ENCODE peak calls at places on chromosomes 11 and 22, in five cellular contexts. Y, C, K, J and S are unnamed samples.

GRCh38 chr22:29216873-29217666 is 11.4 kb downstream of the EMID1 start:
- DNase-seq in C (no peak), Y (no peak), K (no peak), J (no peak), S (peak; percentile 47)

GRCh38 chr11:2540521-2541320 is 95.9 kb downstream of the KCNQ1 start:
- DNase-seq in J (no peak), C (no peak), Y (no peak), K (peak; percentile 73), S (no peak)

GRCh38 chr11:36186340-36186739 is 102.9 kb downstream of the COMMD9 start:
- DNase-seq in Y (peak; percentile 42), J (no peak), K (no peak), C (no peak), S (no peak)

GRCh38 chr11:71572811-71573210 is 7.4 kb downstream of the KRTAP5-10 start:
- DNase-seq in J (no peak), Y (no peak), K (no peak), C (no peak), S (no peak)

GRCh38 chr11:62830904-62831519 is 839 bp downstream of the STX5 start:
- DNase-seq in Y (no peak), C (no peak), J (peak; percentile 74), K (no peak), S (no peak)

GRCh38 chr11:122097419-122098001 is 18.5 kb downstream of the BLID start:
- DNase-seq in C (no peak), K (no peak), J (peak; percentile 26), Y (peak; percentile 10), S (no peak)

GRCh38 chr11:70883323-70883940 is 368.9 kb downstream of the SHANK2 start:
- DNase-seq in Y (no peak), C (no peak), J (no peak), K (no peak), S (no peak)

GRCh38 chr11:119023741-119024140 is 5.2 kb downstream of the TRAPPC4 start:
- DNase-seq in J (no peak), Y (no peak), C (no peak), K (no peak), S (no peak)

GRCh38 chr11:96794152-96794551 is 404.3 kb downstream of the JRKL start:
- DNase-seq in Y (no peak), J (peak; percentile 56), C (no peak), K (no peak), S (no peak)

GRCh38 chr11:3109434-3109833 is 52.2 kb upstream of the CARS1 start:
- DNase-seq in K (peak; percentile 34), J (no peak), C (no peak), Y (no peak), S (no peak)

GRCh38 chr11:1927151-1928037 is 7.9 kb downstream of the TNNT3 start:
- DNase-seq in K (peak; percentile 73), C (no peak), Y (no peak), J (no peak), S (no peak)

GRCh38 chr11:106152824-106153223 is 75.4 kb downstream of the AASDHPPT start:
- DNase-seq in Y (no peak), C (no peak), K (no peak), J (no peak), S (no peak)

GRCh38 chr11:50075856-50076255 is 43.2 kb downstream of the OR4C45 start:
- DNase-seq in Y (no peak), K (no peak), J (no peak), C (no peak), S (peak; percentile 90)

GRCh38 chr11:44351006-44351660 is 41.2 kb upstream of the ALX4 start:
- DNase-seq in K (no peak), C (no peak), Y (no peak), J (no peak), S (peak; percentile 5)

GRCh38 chr11:47846998-47847397 is 1.2 kb downstream of the NUP160 start:
- DNase-seq in C (no peak), Y (no peak), J (no peak), K (no peak), S (no peak)

GRCh38 chr11:132942611-132943324 is 589.5 kb downstream of the OPCML start:
- DNase-seq in Y (no peak), J (peak; percentile 59), C (no peak), K (no peak), S (no peak)

GRCh38 chr11:134471341-134472187 is 59.5 kb upstream of the B3GAT1 start:
- DNase-seq in K (no peak), J (no peak), C (no peak), Y (no peak), S (no peak)

GRCh38 chr22:28742562-28742962 is 723 bp downstream of the HSCB start:
- DNase-seq in K (no peak), C (no peak), Y (no peak), J (no peak), S (no peak)

GRCh38 chr11:121032546-121032945 is 8.6 kb downstream of the TBCEL start:
- DNase-seq in K (no peak), Y (no peak), J (no peak), C (no peak), S (no peak)

GRCh38 chr22:45912910-45913309 is 64.1 kb downstream of the WNT7B start:
- DNase-seq in J (no peak), Y (no peak), K (no peak), C (no peak), S (no peak)

GRCh38 chr22:42434283-42434682 is 2.1 kb upstream of the NFAM1 start:
- DNase-seq in Y (no peak), C (no peak), J (no peak), K (no peak), S (no peak)

GRCh38 chr22:23970816-23971482 is 3.3 kb downstream of the DDT start:
- DNase-seq in K (no peak), Y (no peak), J (no peak), C (no peak), S (no peak)

GRCh38 chr22:23969071-23969470 is 2.4 kb downstream of the DDTL start:
- DNase-seq in C (no peak), K (no peak), J (no peak), Y (no peak), S (no peak)

GRCh38 chr22:23970201-23970641 is 3.5 kb downstream of the DDTL start:
- DNase-seq in Y (no peak), C (no peak), K (no peak), J (no peak), S (peak; percentile 34)
- TF ChIP-seq POLR2AphosphoS5 in Y (no peak), C (no peak), K (no peak), J (no peak), S (no peak)

GRCh38 chr11:34439521-34440258 is 956 bp downstream of the CAT start:
- DNase-seq in J (no peak), C (no peak), Y (no peak), K (no peak), S (no peak)

GRCh38 chr11:34441814-34442213 is 3.1 kb downstream of the CAT start:
- DNase-seq in C (no peak), Y (no peak), J (no peak), K (no peak), S (no peak)

GRCh38 chr11:34446389-34446788 is 7.7 kb downstream of the CAT start:
- DNase-seq in Y (no peak), J (no peak), C (no peak), K (no peak), S (no peak)

GRCh38 chr11:34447044-34447443 is 8.3 kb downstream of the CAT start:
- DNase-seq in K (no peak), Y (no peak), J (no peak), C (no peak), S (no peak)

DNA sequence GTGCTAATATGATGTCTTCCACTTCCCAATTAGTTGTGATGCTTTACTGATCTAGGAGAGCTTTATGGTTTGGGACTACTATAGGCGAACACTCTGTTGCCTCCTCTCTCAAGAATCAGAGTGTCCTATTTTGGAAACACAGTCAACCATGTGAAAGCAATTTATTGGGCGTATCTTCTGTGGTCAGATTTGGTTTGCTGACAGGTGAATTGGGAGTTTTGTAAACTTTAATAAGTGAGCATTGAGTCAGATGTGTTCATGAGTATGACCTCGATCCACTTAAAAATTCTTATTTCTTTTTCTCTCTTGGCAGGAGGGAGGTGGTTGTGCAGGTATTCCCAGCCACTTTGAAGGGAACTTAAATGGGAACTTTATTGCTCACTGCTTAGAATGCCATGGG is 4.4 kb downstream of the CAT start:
- DNase-seq in J (no peak), C (no peak), Y (no peak), K (no peak), S (no peak)
- TF ChIP-seq POLR2AphosphoS5 in J (no peak), C (no peak), Y (no peak), K (no peak), S (no peak)

DNA sequence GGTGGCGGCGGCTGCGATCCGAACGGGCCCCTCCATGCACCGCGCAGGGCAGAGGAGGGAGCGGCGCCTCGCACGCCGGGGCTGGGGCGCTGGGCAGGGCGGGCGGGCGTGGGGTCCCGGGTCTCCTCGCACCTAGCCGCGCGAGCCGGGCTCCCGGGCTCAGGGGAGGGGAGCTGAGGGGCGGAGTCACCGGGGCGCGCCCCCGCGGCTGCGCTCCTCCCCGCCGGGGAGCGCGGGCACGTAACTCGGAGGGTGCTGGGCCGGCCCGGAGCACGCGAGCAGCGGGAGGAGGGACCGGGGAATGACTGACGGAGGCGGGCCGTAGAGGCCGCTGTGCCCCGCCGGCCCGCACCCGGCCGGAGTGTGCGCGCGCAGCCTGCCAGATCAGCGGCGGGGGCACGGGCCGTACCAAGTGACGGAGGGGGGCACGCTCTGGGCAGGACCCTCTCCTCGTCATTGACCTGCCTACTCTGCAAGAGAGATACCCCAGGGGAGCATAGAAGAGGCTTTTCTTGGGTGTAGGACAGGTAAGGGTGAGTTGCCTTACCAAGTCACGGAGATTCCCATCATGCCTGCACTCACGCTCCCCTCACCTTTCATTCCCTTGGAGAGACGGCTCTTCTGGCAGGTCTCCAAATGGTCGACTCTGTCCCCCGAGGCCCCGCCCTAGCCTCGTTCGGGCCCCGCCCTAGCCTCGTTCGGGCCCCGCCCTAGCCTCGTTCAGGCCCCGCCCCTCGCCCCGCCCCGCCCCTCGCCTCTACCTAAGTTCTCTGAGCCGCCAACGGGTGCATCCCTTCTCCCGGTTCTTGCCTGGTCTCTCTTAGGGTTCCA is at the start of gene CDON:
- DNase-seq in C (peak; percentile 95), Y (peak; percentile 92), K (peak; percentile 90), J (peak; percentile 97), S (peak; percentile 87)
- TF ChIP-seq POLR2AphosphoS5 in C (peak; percentile 44), Y (peak; percentile 85), K (peak; percentile 74), J (peak; percentile 60), S (peak; percentile 58)

GRCh38 chr11:130383363-130384168 is 44.8 kb downstream of the ADAMTS8 start:
- DNase-seq in J (peak; percentile 66), K (no peak), Y (no peak), C (no peak), S (peak; percentile 24)
- TF ChIP-seq POLR2AphosphoS5 in J (no peak), K (no peak), Y (no peak), C (peak; percentile 48), S (no peak)

GRCh38 chr11:128551641-128552335 is 35.6 kb downstream of the ETS1 start:
- DNase-seq in K (no peak), J (no peak), C (no peak), Y (no peak), S (no peak)
- TF ChIP-seq POLR2AphosphoS5 in K (no peak), J (no peak), C (no peak), Y (no peak), S (no peak)

DNA sequence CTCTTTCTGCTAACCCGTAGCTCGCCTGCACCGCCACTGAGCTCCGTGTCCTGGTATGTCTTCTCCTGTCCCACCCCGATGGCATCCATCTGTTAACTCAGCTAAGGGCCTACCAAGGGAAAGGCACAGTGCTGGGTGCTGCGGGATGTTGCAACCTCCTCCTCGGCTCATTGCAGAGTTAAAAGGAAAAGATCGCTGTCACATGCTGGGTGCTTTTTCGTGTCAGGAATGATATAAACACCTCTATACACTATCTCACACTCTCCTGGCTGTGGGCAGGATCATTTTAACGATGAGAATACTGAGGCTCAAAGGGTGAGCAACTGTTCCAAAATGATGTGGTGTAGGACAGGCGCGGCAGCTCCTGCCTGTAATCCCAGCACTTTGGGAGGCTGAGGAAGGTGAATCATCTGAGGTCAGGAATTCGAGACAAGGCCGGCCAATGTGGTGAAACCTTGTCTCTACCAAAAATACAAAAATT is 10.1 kb downstream of the TXN2 start:
- DNase-seq in K (no peak), Y (no peak), C (no peak), J (no peak), S (no peak)
- TF ChIP-seq POLR2AphosphoS5 in K (no peak), Y (no peak), C (peak; percentile 42), J (no peak), S (peak; percentile 22)